ENCODE peak calls at places on chromosomes 12 and 14, in four cellular contexts. O, Q, I and X are unnamed samples.

GRCh38 chr12:50597200-50598195 is 92.7 kb downstream of the DIP2B start:
- DNase-seq in I (peak), Q (peak), O (no peak), X (peak)

GRCh38 chr14:88974991-88975835 is 150.8 kb downstream of the TTC8 start:
- DNase-seq in Q (no peak), O (peak), I (no peak), X (no peak)

GRCh38 chr14:73997108-73997943 is 21.8 kb downstream of the ENTPD5 start:
- DNase-seq in O (peak), I (no peak), Q (no peak), X (no peak)

GRCh38 chr12:47560408-47560807 is 145.4 kb downstream of the RPAP3 start:
- DNase-seq in O (no peak), I (no peak), Q (no peak), X (no peak)

GRCh38 chr12:15562263-15562662 is 226.9 kb downstream of the EPS8 start:
- DNase-seq in I (no peak), O (no peak), Q (no peak), X (no peak)

GRCh38 chr12:85947286-85947685 is 73.2 kb downstream of the NTS start:
- DNase-seq in O (no peak), Q (no peak), I (no peak), X (no peak)

GRCh38 chr14:80017796-80018195 is 193.5 kb downstream of the DIO2 start:
- DNase-seq in Q (no peak), O (no peak), I (no peak), X (no peak)

GRCh38 chr14:53963491-53964227 is 7.0 kb upstream of the BMP4 start:
- DNase-seq in Q (no peak), I (peak), O (peak), X (no peak)

GRCh38 chr12:112103758-112104504 is 4.7 kb downstream of the NAA25 start:
- DNase-seq in I (no peak), O (no peak), Q (no peak), X (no peak)

GRCh38 chr12:92987362-92987761 is 58.3 kb upstream of the EEA1 start:
- DNase-seq in I (peak), O (peak), Q (no peak), X (no peak)

GRCh38 chr14:29908652-29909577 is 18.7 kb downstream of the PRKD1 start:
- DNase-seq in I (no peak), O (no peak), Q (no peak), X (no peak)

GRCh38 chr14:101962503-101962874 is 1.9 kb upstream of the DYNC1H1 start:
- DNase-seq in I (no peak), Q (no peak), O (peak), X (no peak)

GRCh38 chr12:16636435-16637055 is 30.6 kb upstream of the LMO3 start:
- DNase-seq in O (no peak), Q (no peak), I (no peak), X (no peak)

GRCh38 chr14:57295261-57295660 is 26.5 kb downstream of the AP5M1 start:
- DNase-seq in I (no peak), O (no peak), Q (no peak), X (no peak)

GRCh38 chr14:21352587-21352986 is 31.2 kb downstream of the SUPT16H start:
- DNase-seq in Q (no peak), O (peak), I (no peak), X (no peak)

GRCh38 chr12:3996322-3996721 is 123.1 kb upstream of the PARP11 start:
- DNase-seq in I (no peak), O (no peak), Q (no peak), X (no peak)

GRCh38 chr12:24297516-24297915 is 348.0 kb upstream of the SOX5 start:
- DNase-seq in Q (no peak), I (no peak), O (no peak), X (no peak)

GRCh38 chr12:104172564-104172935 is 34.5 kb upstream of the NFYB start:
- DNase-seq in O (no peak), Q (no peak), I (no peak), X (no peak)

GRCh38 chr14:76810953-76811400 is 1.7 kb downstream of the ANGEL1 start:
- DNase-seq in O (peak), I (peak), Q (no peak), X (no peak)

GRCh38 chr14:37232907-37233481 is 35.3 kb downstream of the MIPOL1 start:
- DNase-seq in Q (no peak), O (peak), I (peak), X (no peak)

GRCh38 chr14:76768671-76769500 is 7.6 kb downstream of the VASH1 start:
- DNase-seq in I (no peak), Q (no peak), O (no peak), X (peak)

GRCh38 chr14:72256055-72256454 is 323.8 kb downstream of the RGS6 start:
- DNase-seq in I (peak), Q (no peak), O (no peak), X (peak)

GRCh38 chr12:113332688-113333087 is 2.2 kb downstream of the SLC8B1 start:
- DNase-seq in I (no peak), O (no peak), Q (no peak), X (no peak)

GRCh38 chr14:56124296-56124695 is 6.1 kb downstream of the PELI2 start:
- DNase-seq in O (no peak), Q (no peak), I (no peak), X (no peak)

GRCh38 chr14:48771717-48772116 is 814.5 kb downstream of the RPS29 start:
- DNase-seq in O (no peak), I (no peak), Q (no peak), X (no peak)

GRCh38 chr12:11171953-11172675 is 1.1 kb downstream of the SMIM10L1 start:
- DNase-seq in I (no peak), Q (no peak), O (peak), X (no peak)

GRCh38 chr14:99255621-99256482 is 16.1 kb downstream of the BCL11B start:
- DNase-seq in I (no peak), O (no peak), Q (no peak), X (no peak)

GRCh38 chr12:14416658-14417057 is 51.2 kb downstream of the ATF7IP start:
- DNase-seq in I (peak), Q (no peak), O (peak), X (peak)

GRCh38 chr12:94074970-94075695 is 73.2 kb upstream of the PLXNC1 start:
- DNase-seq in I (no peak), Q (no peak), O (peak), X (no peak)

GRCh38 chr14:22200977-22201605 is 387.9 kb downstream of the DAD1 start:
- DNase-seq in I (no peak), O (peak), Q (no peak), X (no peak)

GRCh38 chr12:2267624-2268477 is 215.1 kb downstream of the CACNA1C start:
- DNase-seq in Q (no peak), I (no peak), O (no peak), X (no peak)

GRCh38 chr14:23984891-23985607 is 3.7 kb upstream of the DHRS4L2 start:
- DNase-seq in I (no peak), O (peak), Q (no peak), X (no peak)

GRCh38 chr12:69074559-69075349 is 141.8 kb upstream of the CPM start:
- DNase-seq in I (no peak), O (no peak), Q (no peak), X (no peak)